ENCODE peak calls at places on chromosomes 5 and 9, in ten cellular contexts. One of them, this sample, is unnamed.

GRCh38 chr9:84404095-84404686 is 63.6 kb upstream of the SLC28A3 start:
- DNase-seq in fibroblast of pulmonary artery: no peak
- DNase-seq in germinal center: peak
- DNase-seq in cardiac fibroblast: no peak
- DNase-seq in NCI-H1105 treated with DMSO at 0.1 percent for 48 hours: no peak
- DNase-seq in Calu3: no peak
- DNase-seq in epithelial cell of proximal tubule: no peak
- DNase-seq in NCI-H146: no peak
- DNase-seq in GM23338: peak
- DNase-seq in mucosa of gallbladder: no peak
- DNase-seq in this sample: no peak

GRCh38 chr9:89425921-89426388 is 72.0 kb downstream of the SEMA4D start:
- DNase-seq in fibroblast of pulmonary artery: no peak
- DNase-seq in germinal center: no peak
- DNase-seq in cardiac fibroblast: no peak
- DNase-seq in NCI-H1105 treated with DMSO at 0.1 percent for 48 hours: no peak
- DNase-seq in Calu3: no peak
- DNase-seq in epithelial cell of proximal tubule: no peak
- DNase-seq in NCI-H146: no peak
- DNase-seq in GM23338: no peak
- DNase-seq in mucosa of gallbladder: no peak
- DNase-seq in this sample: no peak

GRCh38 chr5:102196481-102196880 is 99.6 kb downstream of the SLCO4C1 start:
- DNase-seq in fibroblast of pulmonary artery: no peak
- DNase-seq in germinal center: no peak
- DNase-seq in cardiac fibroblast: no peak
- DNase-seq in NCI-H1105 treated with DMSO at 0.1 percent for 48 hours: no peak
- DNase-seq in Calu3: no peak
- DNase-seq in epithelial cell of proximal tubule: no peak
- DNase-seq in NCI-H146: peak
- DNase-seq in GM23338: no peak
- DNase-seq in mucosa of gallbladder: no peak
- DNase-seq in this sample: no peak

GRCh38 chr5:163649522-163649921 is 144.1 kb downstream of the MAT2B start:
- DNase-seq in fibroblast of pulmonary artery: peak
- DNase-seq in germinal center: no peak
- DNase-seq in cardiac fibroblast: peak
- DNase-seq in NCI-H1105 treated with DMSO at 0.1 percent for 48 hours: no peak
- DNase-seq in Calu3: no peak
- DNase-seq in epithelial cell of proximal tubule: peak
- DNase-seq in NCI-H146: no peak
- DNase-seq in GM23338: no peak
- DNase-seq in mucosa of gallbladder: no peak
- DNase-seq in this sample: peak

GRCh38 chr5:165573445-165573844 is 2068.0 kb downstream of the MAT2B start:
- DNase-seq in fibroblast of pulmonary artery: no peak
- DNase-seq in germinal center: no peak
- DNase-seq in cardiac fibroblast: no peak
- DNase-seq in NCI-H1105 treated with DMSO at 0.1 percent for 48 hours: no peak
- DNase-seq in Calu3: peak
- DNase-seq in epithelial cell of proximal tubule: no peak
- DNase-seq in NCI-H146: no peak
- DNase-seq in GM23338: no peak
- DNase-seq in mucosa of gallbladder: no peak
- DNase-seq in this sample: no peak

GRCh38 chr5:67214713-67215591 is 18.4 kb upstream of the CD180 start:
- DNase-seq in fibroblast of pulmonary artery: no peak
- DNase-seq in germinal center: no peak
- DNase-seq in cardiac fibroblast: no peak
- DNase-seq in NCI-H1105 treated with DMSO at 0.1 percent for 48 hours: no peak
- DNase-seq in Calu3: peak
- DNase-seq in epithelial cell of proximal tubule: no peak
- DNase-seq in NCI-H146: no peak
- DNase-seq in GM23338: no peak
- DNase-seq in mucosa of gallbladder: peak
- DNase-seq in this sample: no peak

GRCh38 chr9:5718296-5719032 is 89.6 kb downstream of the RIC1 start:
- DNase-seq in fibroblast of pulmonary artery: no peak
- DNase-seq in germinal center: no peak
- DNase-seq in cardiac fibroblast: no peak
- DNase-seq in NCI-H1105 treated with DMSO at 0.1 percent for 48 hours: no peak
- DNase-seq in Calu3: no peak
- DNase-seq in epithelial cell of proximal tubule: no peak
- DNase-seq in NCI-H146: peak
- DNase-seq in GM23338: no peak
- DNase-seq in mucosa of gallbladder: no peak
- DNase-seq in this sample: no peak

GRCh38 chr9:114289571-114290481 is 33.1 kb upstream of the ORM1 start:
- DNase-seq in fibroblast of pulmonary artery: no peak
- DNase-seq in germinal center: no peak
- DNase-seq in cardiac fibroblast: no peak
- DNase-seq in NCI-H1105 treated with DMSO at 0.1 percent for 48 hours: no peak
- DNase-seq in Calu3: no peak
- DNase-seq in epithelial cell of proximal tubule: no peak
- DNase-seq in NCI-H146: no peak
- DNase-seq in GM23338: no peak
- DNase-seq in mucosa of gallbladder: no peak
- DNase-seq in this sample: no peak

GRCh38 chr5:75473463-75473862 is 38.0 kb downstream of the CERT1 start:
- DNase-seq in fibroblast of pulmonary artery: no peak
- DNase-seq in germinal center: no peak
- DNase-seq in cardiac fibroblast: no peak
- DNase-seq in NCI-H1105 treated with DMSO at 0.1 percent for 48 hours: no peak
- DNase-seq in Calu3: no peak
- DNase-seq in epithelial cell of proximal tubule: no peak
- DNase-seq in NCI-H146: no peak
- DNase-seq in GM23338: no peak
- DNase-seq in mucosa of gallbladder: no peak
- DNase-seq in this sample: no peak

GRCh38 chr5:174323878-174324281 is 278.4 kb downstream of the NSG2 start:
- DNase-seq in fibroblast of pulmonary artery: peak
- DNase-seq in germinal center: peak
- DNase-seq in cardiac fibroblast: peak
- DNase-seq in NCI-H1105 treated with DMSO at 0.1 percent for 48 hours: peak
- DNase-seq in Calu3: peak
- DNase-seq in epithelial cell of proximal tubule: peak
- DNase-seq in NCI-H146: peak
- DNase-seq in GM23338: peak
- DNase-seq in mucosa of gallbladder: no peak
- DNase-seq in this sample: peak

GRCh38 chr9:127106493-127106855 is 16.0 kb downstream of the ANGPTL2 start:
- DNase-seq in fibroblast of pulmonary artery: no peak
- DNase-seq in germinal center: no peak
- DNase-seq in cardiac fibroblast: no peak
- DNase-seq in NCI-H1105 treated with DMSO at 0.1 percent for 48 hours: no peak
- DNase-seq in Calu3: no peak
- DNase-seq in epithelial cell of proximal tubule: no peak
- DNase-seq in NCI-H146: no peak
- DNase-seq in GM23338: no peak
- DNase-seq in mucosa of gallbladder: no peak
- DNase-seq in this sample: no peak

GRCh38 chr9:133114451-133114885 is 6.6 kb downstream of the RALGDS start:
- DNase-seq in fibroblast of pulmonary artery: no peak
- DNase-seq in germinal center: peak
- DNase-seq in cardiac fibroblast: no peak
- DNase-seq in NCI-H1105 treated with DMSO at 0.1 percent for 48 hours: no peak
- DNase-seq in Calu3: no peak
- DNase-seq in epithelial cell of proximal tubule: no peak
- DNase-seq in NCI-H146: no peak
- DNase-seq in GM23338: no peak
- DNase-seq in mucosa of gallbladder: no peak
- DNase-seq in this sample: no peak